ENCODE peak calls at places on chromosomes 11 and 22, in four cellular contexts. R is K562, V is HepG2, T is GM12878. X is an unnamed sample.

GRCh38 chr22:30777589-30777988 is 82.9 kb downstream of the OSBP2 start:
- DNase-seq in R (no peak), V (no peak), T (no peak), X (no peak)

GRCh38 chr11:64164392-64165312 is 1.3 kb downstream of the MACROD1 start:
- DNase-seq in R (peak), V (peak), T (no peak), X (no peak)

GRCh38 chr22:32951081-32951806 is 106.9 kb downstream of the SYN3 start:
- DNase-seq in R (peak), V (no peak), T (no peak), X (no peak)

GRCh38 chr11:34603129-34604001 is 17.5 kb upstream of the EHF start:
- DNase-seq in R (peak), V (no peak), T (no peak), X (no peak)

GRCh38 chr22:23282986-23283385 is 102.7 kb downstream of the BCR start:
- DNase-seq in R (peak), V (no peak), T (no peak), X (no peak)

GRCh38 chr11:72736452-72737069 is 15.6 kb downstream of the ARAP1 start:
- DNase-seq in R (peak), V (no peak), T (no peak), X (peak)

GRCh38 chr22:41532908-41533825 is 11.1 kb downstream of the POLR3H start:
- DNase-seq in R (peak), V (peak), T (no peak), X (no peak)

GRCh38 chr22:32661296-32661695 is 140.2 kb upstream of the TIMP3 start:
- DNase-seq in R (no peak), V (no peak), T (no peak), X (no peak)

GRCh38 chr11:76637491-76638266 is 32.9 kb downstream of the LRRC32 start:
- DNase-seq in R (no peak), V (no peak), T (peak), X (no peak)

GRCh38 chr11:125445731-125446130 is 50.3 kb downstream of the FEZ1 start:
- DNase-seq in R (no peak), V (no peak), T (no peak), X (no peak)

GRCh38 chr22:45290410-45290936 is 5.7 kb downstream of the UPK3A start:
- DNase-seq in R (peak), V (no peak), T (no peak), X (peak)

GRCh38 chr22:24186892-24187670 is 5.8 kb downstream of the SUSD2 start:
- DNase-seq in R (no peak), V (no peak), T (no peak), X (no peak)

GRCh38 chr11:3614742-3615171 is 27.0 kb downstream of the ART5 start:
- DNase-seq in R (peak), V (no peak), T (peak), X (no peak)

GRCh38 chr11:95520361-95520760 is 269.2 kb downstream of the FAM76B start:
- DNase-seq in R (no peak), V (no peak), T (no peak), X (no peak)

GRCh38 chr22:37563153-37564081 is 3.1 kb downstream of the CDC42EP1 start:
- DNase-seq in R (peak), V (peak), T (no peak), X (peak)
- TF ChIP-seq REST in R (no peak), V (no peak), T (no peak), X (no peak)

GRCh38 chr11:20599424-20600346 is at the start of gene SLC6A5:
- DNase-seq in R (peak), V (peak), T (no peak), X (no peak)
- TF ChIP-seq SRF in R (no peak), V (no peak), T (no peak), X (no peak)

GRCh38 chr11:135074397-135074998 is 662.5 kb upstream of the B3GAT1 start:
- DNase-seq in R (no peak), V (no peak), T (no peak), X (no peak)

GRCh38 chr11:135069884-135070283 is 657.8 kb upstream of the B3GAT1 start:
- DNase-seq in R (no peak), V (no peak), T (no peak), X (no peak)

GRCh38 chr11:135073870-135074269 is 661.8 kb upstream of the B3GAT1 start:
- DNase-seq in R (no peak), V (no peak), T (no peak), X (no peak)

GRCh38 chr11:135073444-135073843 is 661.4 kb upstream of the B3GAT1 start:
- DNase-seq in R (no peak), V (no peak), T (no peak), X (no peak)

DNA sequence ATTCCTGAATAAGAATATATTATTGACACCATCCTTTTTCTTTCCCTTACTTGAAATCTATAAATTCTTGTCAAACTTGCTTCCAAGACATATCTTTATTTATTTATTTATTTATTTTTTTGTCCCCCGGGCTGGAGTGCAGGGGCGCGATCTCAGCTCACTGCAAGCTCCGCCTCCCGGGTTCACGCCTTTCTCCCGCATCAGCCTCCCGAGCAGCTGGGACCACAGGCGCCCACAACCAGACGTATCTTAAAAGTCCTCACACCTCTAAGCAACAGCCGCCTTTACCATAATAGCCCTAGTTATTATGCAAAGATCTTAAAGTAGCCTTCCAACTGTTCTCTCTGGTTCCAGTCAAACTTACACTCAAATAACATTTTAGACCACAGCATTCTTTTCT is 657.0 kb upstream of the B3GAT1 start:
- DNase-seq in R (no peak), V (no peak), T (no peak), X (no peak)
- H3K4me2 ChIP-seq in R (no peak), V (no peak), T (no peak), X (no peak)

GRCh38 chr11:47272706-47273105 is 2.8 kb downstream of the MADD start:
- DNase-seq in R (peak), V (no peak), T (no peak), X (no peak)
- TF ChIP-seq REST in R (peak), V (peak), T (peak), X (peak)

DNA sequence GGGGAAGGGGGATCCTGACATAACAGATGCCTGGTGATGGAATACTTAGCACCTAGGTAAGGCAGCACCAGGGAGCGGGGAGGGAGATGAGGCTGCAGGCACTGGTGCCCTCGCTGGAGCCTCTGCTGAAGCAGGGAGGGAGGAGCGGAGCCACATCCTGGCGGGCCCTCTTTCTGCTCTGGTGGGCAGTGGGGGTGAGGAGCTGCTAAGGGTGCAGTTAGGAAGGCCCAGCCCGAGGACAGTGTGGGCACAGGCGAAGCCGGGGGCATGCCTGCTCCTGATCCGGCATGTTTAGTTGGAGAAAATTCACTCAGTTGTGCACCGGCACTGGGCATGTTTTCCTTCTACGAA is 83.9 kb downstream of the MED15 start:
- DNase-seq in R (no peak), V (no peak), T (no peak), X (no peak)
- TF ChIP-seq SRF in R (no peak), V (no peak), T (no peak), X (no peak)

X was measured in HCT116.